ENCODE peak calls at places on chromosomes 6 and 20, in ten cellular contexts. Z, O, Q, F, X, Y, M, D, K and S are unnamed samples.
A peak's percentile ranks its signal among the peaks of the same experiment; 100 is the strongest.

GRCh38 chr20:4130404-4131189 is 115.2 kb upstream of the RNF24 start:
- DNase-seq in Z (no peak), O (no peak), Q (peak; percentile 54), F (no peak), X (peak; percentile 72), Y (no peak), M (no peak), D (no peak), K (no peak), S (no peak)

GRCh38 chr20:21104466-21104761 is 1.7 kb downstream of the LINC00237 start:
- DNase-seq in Z (no peak), O (peak; percentile 60), Q (no peak), F (no peak), X (no peak), Y (no peak), M (no peak), D (no peak), K (no peak), S (no peak)

GRCh38 chr6:170276369-170277057 is 14.4 kb downstream of the DLL1 start:
- DNase-seq in Z (no peak), O (no peak), Q (no peak), F (peak; percentile 69), X (no peak), Y (peak; percentile 71), M (peak; percentile 43), D (no peak), K (no peak), S (no peak)

GRCh38 chr6:42795651-42796050 is 13.8 kb downstream of the BICRAL start:
- DNase-seq in Z (no peak), O (no peak), Q (no peak), F (no peak), X (no peak), Y (no peak), M (no peak), D (no peak), K (no peak), S (no peak)

GRCh38 chr20:9769954-9770353 is 68.9 kb downstream of the PAK5 start:
- DNase-seq in Z (no peak), O (no peak), Q (no peak), F (peak; percentile 53), X (no peak), Y (no peak), M (no peak), D (no peak), K (no peak), S (no peak)

GRCh38 chr6:32664827-32665362 is 1.6 kb downstream of the HLA-DQB1 start:
- DNase-seq in Z (peak; percentile 41), O (no peak), Q (peak; percentile 87), F (peak; percentile 19), X (no peak), Y (no peak), M (peak; percentile 40), D (no peak), K (peak; percentile 3), S (no peak)

GRCh38 chr6:41434803-41435470 is 99.5 kb downstream of the NCR2 start:
- DNase-seq in Z (no peak), O (no peak), Q (no peak), F (no peak), X (no peak), Y (no peak), M (no peak), D (no peak), K (no peak), S (no peak)

GRCh38 chr6:157314705-157315321 is 8.5 kb downstream of the TMEM242 start:
- DNase-seq in Z (peak; percentile 60), O (no peak), Q (no peak), F (no peak), X (peak; percentile 85), Y (no peak), M (no peak), D (no peak), K (no peak), S (no peak)

GRCh38 chr20:41308290-41308691 is 9.2 kb downstream of the ZHX3 start:
- DNase-seq in Z (no peak), O (no peak), Q (no peak), F (no peak), X (peak; percentile 86), Y (no peak), M (no peak), D (no peak), K (no peak), S (no peak)

GRCh38 chr20:3071610-3072529 is at the start of gene OXT:
- DNase-seq in Z (no peak), O (peak; percentile 69), Q (peak; percentile 91), F (peak; percentile 23), X (no peak), Y (peak; percentile 91), M (peak; percentile 57), D (peak; percentile 32), K (no peak), S (no peak)

GRCh38 chr6:364609-365540 is 26.7 kb upstream of the IRF4 start:
- DNase-seq in Z (no peak), O (no peak), Q (no peak), F (no peak), X (no peak), Y (peak; percentile 76), M (no peak), D (no peak), K (no peak), S (no peak)

GRCh38 chr6:114051031-114051430 is 80.1 kb upstream of the HDAC2 start:
- DNase-seq in Z (no peak), O (no peak), Q (no peak), F (no peak), X (no peak), Y (no peak), M (no peak), D (no peak), K (no peak), S (no peak)

GRCh38 chr6:128914051-128914450 is 31.1 kb downstream of the LAMA2 start:
- DNase-seq in Z (no peak), O (no peak), Q (no peak), F (no peak), X (no peak), Y (no peak), M (no peak), D (no peak), K (no peak), S (no peak)

GRCh38 chr6:170296746-170297576 is 6.1 kb upstream of the DLL1 start:
- DNase-seq in Z (no peak), O (no peak), Q (no peak), F (no peak), X (no peak), Y (no peak), M (no peak), D (no peak), K (no peak), S (no peak)

GRCh38 chr6:167500961-167501360 is 176.1 kb downstream of the TTLL2 start:
- DNase-seq in Z (no peak), O (no peak), Q (no peak), F (no peak), X (no peak), Y (no peak), M (no peak), D (no peak), K (no peak), S (no peak)

GRCh38 chr6:167502471-167502870 is 177.6 kb downstream of the TTLL2 start:
- DNase-seq in Z (no peak), O (no peak), Q (no peak), F (no peak), X (no peak), Y (no peak), M (no peak), D (no peak), K (no peak), S (no peak)

GRCh38 chr6:167504412-167504961 is 179.6 kb downstream of the TTLL2 start:
- DNase-seq in Z (no peak), O (no peak), Q (no peak), F (no peak), X (no peak), Y (no peak), M (no peak), D (no peak), K (no peak), S (no peak)

GRCh38 chr6:167499161-167499660 is 174.3 kb downstream of the TTLL2 start:
- DNase-seq in Z (no peak), O (no peak), Q (no peak), F (no peak), X (no peak), Y (no peak), M (peak; percentile 73), D (peak; percentile 77), K (no peak), S (no peak)

GRCh38 chr6:167501831-167502385 is 177.0 kb downstream of the TTLL2 start:
- DNase-seq in Z (peak; percentile 51), O (peak; percentile 54), Q (no peak), F (no peak), X (no peak), Y (no peak), M (peak; percentile 69), D (peak; percentile 55), K (no peak), S (no peak)
- TF ChIP-seq CTCF in Z (peak; percentile 31), O (no peak), Q (no peak), F (no peak), X (no peak), Y (no peak), M (peak; percentile 68), D (peak; percentile 49), K (peak; percentile 42), S (no peak)

GRCh38 chr6:15596241-15596896 is 66.5 kb downstream of the DTNBP1 start:
- DNase-seq in Z (no peak), O (no peak), Q (no peak), F (no peak), X (no peak), Y (no peak), M (no peak), D (no peak), K (no peak), S (no peak)
- TF ChIP-seq CTCF in Z (no peak), O (no peak), Q (no peak), F (no peak), X (no peak), Y (no peak), M (no peak), D (no peak), K (no peak), S (no peak)

DNA sequence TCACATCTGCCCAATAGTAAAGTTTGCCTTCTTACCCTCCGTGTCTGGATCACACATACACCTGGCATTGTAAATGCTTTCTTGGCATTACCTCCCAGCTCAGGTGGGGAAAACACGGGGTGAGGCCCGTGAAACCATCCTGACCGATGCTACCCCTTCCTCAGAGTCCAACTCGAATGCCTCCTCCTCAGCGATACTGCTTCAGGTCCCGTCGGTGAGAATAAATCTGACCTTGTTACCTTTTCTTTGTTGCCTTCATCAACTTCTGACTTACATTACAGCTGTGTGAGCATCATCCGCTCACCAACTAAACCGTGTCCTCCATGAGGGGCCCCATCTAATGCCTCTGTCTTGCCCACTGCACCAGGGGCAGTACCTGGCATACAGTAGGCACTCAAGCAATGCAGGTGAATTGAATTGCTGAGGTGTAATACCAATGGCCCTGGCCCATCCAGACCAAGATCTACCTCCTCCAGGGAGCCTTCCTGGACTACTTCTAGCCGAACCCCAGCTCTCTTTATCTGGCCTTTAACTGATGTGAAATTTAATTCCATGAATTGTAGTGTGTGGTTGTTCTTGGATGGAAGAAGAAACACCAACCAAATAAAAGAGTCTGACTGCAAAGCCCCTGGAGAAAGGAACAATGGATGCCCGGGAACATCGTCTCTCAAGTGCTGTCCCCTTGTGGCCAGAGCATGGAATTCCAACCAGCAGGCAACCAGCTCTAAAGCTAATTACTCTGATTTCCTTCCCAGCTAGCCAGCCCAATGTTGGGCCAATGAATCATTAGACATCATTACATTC is 141.5 kb downstream of the ANKRD60 start:
- DNase-seq in Z (peak; percentile 39), O (peak; percentile 72), Q (peak; percentile 80), F (peak; percentile 21), X (peak; percentile 27), Y (no peak), M (peak; percentile 48), D (peak; percentile 52), K (peak; percentile 53), S (no peak)
- TF ChIP-seq CTCF in Z (peak; percentile 97), O (peak; percentile 91), Q (no peak), F (peak; percentile 76), X (peak; percentile 73), Y (peak; percentile 21), M (peak; percentile 89), D (peak; percentile 83), K (peak; percentile 84), S (peak; percentile 93)

GRCh38 chr6:9039258-9039657 is 603.9 kb upstream of the SLC35B3 start:
- DNase-seq in Z (no peak), O (no peak), Q (no peak), F (peak; percentile 14), X (no peak), Y (no peak), M (no peak), D (no peak), K (no peak), S (no peak)
- TF ChIP-seq CTCF in Z (no peak), O (no peak), Q (no peak), F (peak; percentile 17), X (no peak), Y (no peak), M (no peak), D (no peak), K (no peak), S (no peak)